ENCODE peak calls at places on chromosome 3, in four cellular contexts. G is body of pancreas, Y is lower leg skin, F is GM10248. Z is an unnamed sample.

GRCh38 chr3:53073553-53074365 is 27.9 kb upstream of the SFMBT1 start:
- DNase-seq in G (no peak), Y (no peak), F (no peak), Z (no peak)

GRCh38 chr3:156433138-156433537 is 121.8 kb downstream of the SSR3 start:
- DNase-seq in F (no peak), G (no peak), Y (no peak), Z (no peak)

GRCh38 chr3:75138345-75138744 is 523.9 kb upstream of the CNTN3 start:
- DNase-seq in Y (no peak), G (no peak), F (no peak), Z (no peak)

GRCh38 chr3:186538779-186539178 is 5.4 kb downstream of the CRYGS start:
- DNase-seq in Y (no peak), G (no peak), F (peak), Z (no peak)

GRCh38 chr3:27133062-27133461 is 236.1 kb downstream of the NEK10 start:
- DNase-seq in Y (no peak), G (no peak), F (no peak), Z (no peak)

GRCh38 chr3:42886294-42886822 is 10.7 kb upstream of the CYP8B1 start:
- DNase-seq in F (no peak), G (no peak), Y (no peak), Z (no peak)

GRCh38 chr3:134449277-134449676 is 36.5 kb downstream of the ANAPC13 start:
- DNase-seq in F (no peak), G (peak), Y (no peak), Z (no peak)

GRCh38 chr3:84439476-84439875 is 519.3 kb upstream of the CADM2 start:
- DNase-seq in Y (no peak), G (no peak), F (no peak), Z (no peak)

GRCh38 chr3:124850633-124851032 is 36.5 kb downstream of the ITGB5 start:
- DNase-seq in G (no peak), F (no peak), Y (no peak), Z (no peak)

GRCh38 chr3:12983326-12983725 is 89.9 kb downstream of the IQSEC1 start:
- DNase-seq in G (no peak), Y (no peak), F (no peak), Z (no peak)

GRCh38 chr3:126982522-126983175 is at the start of gene PLXNA1:
- DNase-seq in F (peak), G (peak), Y (peak), Z (peak)

GRCh38 chr3:189572249-189572648 is 58.9 kb upstream of the TP63 start:
- DNase-seq in Y (no peak), G (no peak), F (no peak), Z (no peak)

GRCh38 chr3:159832024-159832423 is 156.6 kb upstream of the IL12A start:
- DNase-seq in G (no peak), F (peak), Y (no peak), Z (no peak)

GRCh38 chr3:143327388-143327787 is 207.8 kb downstream of the CHST2 start:
- DNase-seq in Y (no peak), G (no peak), F (no peak), Z (no peak)

GRCh38 chr3:13161021-13161759 is 88.0 kb upstream of the IQSEC1 start:
- DNase-seq in G (no peak), Y (no peak), F (no peak), Z (no peak)

GRCh38 chr3:187987919-187988318 is 166.0 kb upstream of the LPP start:
- DNase-seq in Y (no peak), G (no peak), F (no peak), Z (no peak)

GRCh38 chr3:146968204-146968651 is 363.1 kb upstream of the PLSCR5 start:
- DNase-seq in G (no peak), Y (no peak), F (no peak), Z (no peak)

GRCh38 chr3:152353578-152353977 is 84.8 kb downstream of the MBNL1 start:
- DNase-seq in F (no peak), G (no peak), Y (no peak), Z (no peak)

GRCh38 chr3:30496496-30496966 is 109.9 kb upstream of the TGFBR2 start:
- DNase-seq in F (no peak), G (no peak), Y (peak), Z (no peak)

GRCh38 chr3:117548600-117548999 is 839.0 kb downstream of the TUSC7 start:
- DNase-seq in Y (no peak), G (no peak), F (no peak), Z (no peak)

GRCh38 chr3:68666409-68667193 is 265.7 kb downstream of the TAFA4 start:
- DNase-seq in Y (no peak), G (no peak), F (no peak), Z (no peak)

GRCh38 chr3:126131881-126132750 is 48.2 kb upstream of the SLC41A3 start:
- DNase-seq in F (no peak), G (peak), Y (no peak), Z (no peak)

GRCh38 chr3:145125307-145125706 is 1035.7 kb downstream of the PLOD2 start:
- DNase-seq in Y (no peak), F (no peak), G (no peak), Z (no peak)

GRCh38 chr3:51798561-51798960 is 19.5 kb upstream of the IQCF6 start:
- DNase-seq in Y (no peak), G (no peak), F (no peak), Z (no peak)

GRCh38 chr3:53729618-53730017 is 116.6 kb downstream of the CHDH start:
- DNase-seq in G (no peak), Y (no peak), F (no peak), Z (no peak)

GRCh38 chr3:181252626-181253025 is 263.1 kb upstream of the DNAJC19 start:
- DNase-seq in G (no peak), F (no peak), Y (no peak), Z (no peak)

GRCh38 chr3:155714295-155714718 is 30.6 kb downstream of the PLCH1 start:
- DNase-seq in G (peak), F (no peak), Y (no peak), Z (no peak)

GRCh38 chr3:86282106-86282787 is 708.7 kb downstream of the VGLL3 start:
- DNase-seq in F (no peak), Y (no peak), G (no peak), Z (no peak)

GRCh38 chr3:108346301-108346989 is 50.1 kb downstream of the HHLA2 start:
- DNase-seq in G (no peak), Y (no peak), F (no peak), Z (no peak)

DNA sequence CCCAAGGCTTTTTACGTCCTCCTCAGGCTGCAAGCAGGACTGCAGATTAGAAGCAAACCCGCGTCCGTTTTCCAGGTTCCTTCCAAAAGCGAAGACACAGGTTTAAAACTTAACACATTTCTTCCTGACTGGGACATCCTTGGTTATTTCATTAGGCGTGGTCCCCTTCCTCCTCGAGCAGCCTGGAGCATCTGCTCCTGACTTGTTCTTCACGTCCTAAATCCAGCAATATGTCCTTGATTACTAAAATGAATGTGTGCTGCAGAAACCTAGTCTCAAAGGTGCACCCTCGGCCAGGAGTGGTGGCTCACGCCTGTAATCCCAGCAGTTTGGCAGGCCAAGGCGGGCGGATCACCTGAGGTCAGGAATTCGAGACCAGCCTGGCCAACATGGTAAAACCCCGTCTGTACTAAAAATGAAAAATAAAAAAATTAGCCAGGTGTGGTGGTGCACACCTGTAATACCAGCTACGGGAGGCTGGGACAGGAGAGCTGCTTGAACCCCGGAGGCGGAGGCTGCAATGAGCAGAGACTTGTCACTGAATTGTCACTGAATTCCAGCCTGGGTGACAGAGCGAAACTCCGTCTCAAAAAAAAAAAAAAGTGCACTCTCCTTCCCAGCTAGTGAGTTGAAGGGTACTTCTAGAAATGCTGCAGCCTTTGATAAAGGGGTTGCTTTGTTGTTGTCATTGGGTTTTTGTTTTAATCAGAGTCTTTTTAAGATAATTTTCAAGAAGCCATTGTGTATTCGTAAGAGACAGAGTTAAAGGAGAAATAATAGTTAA is 853 bp upstream of the LRIG1 start:
- DNase-seq in G (peak), Y (no peak), F (no peak), Z (no peak)
- TF ChIP-seq CTCF in G (no peak), Y (no peak), F (no peak), Z (no peak)

GRCh38 chr3:852033-852432 is 240.8 kb upstream of the CNTN6 start:
- DNase-seq in G (no peak), Y (no peak), F (peak), Z (no peak)
- TF ChIP-seq CTCF in G (no peak), Y (no peak), F (peak), Z (no peak)

DNA sequence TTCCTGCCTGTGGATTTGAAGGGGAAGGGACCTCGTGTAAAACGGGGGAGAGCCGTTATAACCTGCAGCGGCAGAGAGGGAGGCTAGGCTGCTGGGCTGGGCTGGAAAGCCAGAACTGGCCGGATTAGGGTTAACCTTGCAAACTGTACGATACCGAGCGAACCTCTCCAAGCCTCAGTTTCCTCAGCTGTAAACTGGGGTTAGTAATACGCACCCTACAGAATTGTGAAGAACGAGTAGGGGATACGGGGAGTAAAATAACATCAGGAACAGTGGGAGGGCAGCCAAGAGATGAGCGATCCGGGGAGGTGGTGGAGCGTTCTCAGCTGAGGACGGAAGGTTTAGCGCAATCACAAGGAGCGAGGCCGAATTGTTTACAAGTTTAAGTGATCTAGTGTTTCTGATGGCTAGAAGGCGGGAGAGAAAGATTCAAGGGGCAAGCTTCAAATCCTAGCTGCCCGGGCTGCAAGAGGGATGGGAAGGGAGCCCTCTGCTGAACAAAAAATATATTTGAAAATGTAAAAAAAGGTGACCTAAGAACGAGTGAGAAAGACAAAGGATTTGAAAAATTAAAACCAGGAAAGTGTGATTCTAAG is 768 bp upstream of the SEMA5B start:
- DNase-seq in G (peak), F (peak), Y (peak), Z (peak)
- TF ChIP-seq CTCF in G (no peak), F (peak), Y (no peak), Z (no peak)

GRCh38 chr3:148879256-148879655 is 14.2 kb downstream of the CPA3 start:
- DNase-seq in Y (no peak), F (no peak), G (no peak), Z (no peak)

GRCh38 chr3:148883163-148883562 is 18.1 kb downstream of the CPA3 start:
- DNase-seq in Y (no peak), G (peak), F (no peak), Z (no peak)

GRCh38 chr3:148881286-148881685 is 16.2 kb downstream of the CPA3 start:
- DNase-seq in Y (no peak), G (no peak), F (no peak), Z (no peak)

GRCh38 chr3:148882288-148882687 is 17.2 kb downstream of the CPA3 start:
- DNase-seq in Y (no peak), G (peak), F (no peak), Z (no peak)

DNA sequence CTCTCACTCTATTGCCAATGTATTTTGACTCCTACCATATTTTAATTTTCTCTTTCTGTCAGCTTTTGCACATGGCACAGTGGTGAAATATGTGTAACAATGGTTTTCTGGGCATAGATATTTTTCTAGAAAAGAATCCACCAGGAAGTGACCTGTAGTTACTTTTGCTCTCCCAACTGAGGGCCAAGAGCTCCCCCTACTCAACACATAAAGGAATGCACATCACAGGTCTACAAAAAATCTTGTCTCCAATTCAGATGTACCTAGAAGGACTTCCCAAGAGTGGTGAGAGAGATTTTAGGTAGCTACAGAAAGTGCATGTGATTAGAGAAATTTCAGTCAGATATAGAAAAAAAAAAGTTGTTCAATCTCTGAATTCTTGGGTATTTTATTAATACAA is 15.6 kb downstream of the CPA3 start:
- DNase-seq in Y (no peak), G (peak), F (no peak), Z (no peak)
- TF ChIP-seq CTCF in Y (no peak), G (no peak), F (no peak), Z (no peak)

GRCh38 chr3:48472923-48473616 is 26.5 kb downstream of the ATRIP start:
- DNase-seq in G (peak), F (peak), Y (peak), Z (peak)
- TF ChIP-seq CTCF in G (no peak), F (peak), Y (no peak), Z (no peak)

GRCh38 chr3:161142486-161142885 is 37.3 kb upstream of the B3GALNT1 start:
- DNase-seq in G (no peak), Y (no peak), F (no peak), Z (no peak)

GRCh38 chr3:161137260-161137659 is 32.1 kb upstream of the B3GALNT1 start:
- DNase-seq in F (no peak), G (no peak), Y (no peak), Z (no peak)

GRCh38 chr3:161139686-161140085 is 34.5 kb upstream of the B3GALNT1 start:
- DNase-seq in G (no peak), Y (no peak), F (no peak), Z (no peak)
- TF ChIP-seq CTCF in G (no peak), Y (no peak), F (no peak), Z (no peak)

GRCh38 chr3:23726811-23727548 is 78.8 kb upstream of the UBE2E1 start:
- DNase-seq in F (no peak), G (no peak), Y (no peak), Z (no peak)
- TF ChIP-seq CTCF in F (no peak), G (no peak), Y (no peak), Z (no peak)

GRCh38 chr3:16841906-16842709 is 42.6 kb upstream of the PLCL2 start:
- DNase-seq in Y (peak), F (peak), G (peak), Z (no peak)

GRCh38 chr3:16842710-16843270 is 42.0 kb upstream of the PLCL2 start:
- DNase-seq in G (no peak), F (no peak), Y (no peak), Z (no peak)

GRCh38 chr3:16839271-16840110 is 45.3 kb upstream of the PLCL2 start:
- DNase-seq in G (no peak), F (no peak), Y (no peak), Z (no peak)

GRCh38 chr3:16840111-16840444 is 44.7 kb upstream of the PLCL2 start:
- DNase-seq in G (no peak), Y (no peak), F (no peak), Z (no peak)

DNA sequence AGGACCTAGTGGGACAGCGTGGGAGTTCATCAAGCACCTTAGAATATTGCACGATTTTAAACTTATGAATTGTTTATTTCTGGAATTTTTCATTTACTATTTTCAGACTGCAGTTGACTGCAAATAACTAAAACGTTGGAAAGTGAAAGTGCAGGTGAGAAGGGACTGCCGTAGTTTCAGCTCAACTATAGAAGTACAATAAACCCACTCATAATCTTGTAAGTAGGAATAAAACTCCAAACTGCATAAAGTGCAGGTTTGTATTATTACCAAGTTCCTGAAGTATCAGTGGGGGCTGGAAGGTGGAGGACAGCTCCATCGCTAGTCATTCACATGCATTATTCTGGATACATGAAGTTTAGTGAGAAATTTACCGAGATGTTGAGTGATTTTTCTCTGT is 43.4 kb upstream of the PLCL2 start:
- DNase-seq in F (no peak), G (no peak), Y (no peak), Z (no peak)
- TF ChIP-seq CTCF in F (no peak), G (no peak), Y (no peak), Z (no peak)

GRCh38 chr3:185457376-185457775 is 41.5 kb downstream of the TMEM41A start:
- DNase-seq in F (no peak), G (no peak), Y (no peak), Z (no peak)

GRCh38 chr3:185460283-185460682 is 38.6 kb downstream of the TMEM41A start:
- DNase-seq in Y (no peak), F (no peak), G (no peak), Z (no peak)

GRCh38 chr3:185460719-185461350 is 38.0 kb downstream of the TMEM41A start:
- DNase-seq in G (no peak), Y (no peak), F (peak), Z (no peak)

DNA sequence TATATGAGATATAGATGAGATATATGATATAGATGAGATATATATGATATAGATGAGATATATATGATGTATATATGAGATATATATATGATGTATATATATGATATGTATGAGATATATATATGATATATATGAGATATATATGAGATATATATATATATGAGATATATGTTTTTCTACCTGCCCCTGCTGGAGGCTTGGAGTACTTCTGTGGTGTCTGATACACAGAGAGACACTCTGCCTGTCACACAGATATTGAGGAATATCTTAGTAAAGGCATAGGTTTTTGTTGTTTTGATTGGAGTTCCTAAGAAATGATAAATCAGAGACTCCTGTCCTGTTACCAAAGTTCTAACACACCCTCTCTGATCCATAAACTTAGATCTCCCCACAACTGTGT is 43.0 kb downstream of the TMEM41A start:
- DNase-seq in G (no peak), F (no peak), Y (no peak), Z (no peak)
- TF ChIP-seq CTCF in G (no peak), F (no peak), Y (no peak), Z (no peak)

DNA sequence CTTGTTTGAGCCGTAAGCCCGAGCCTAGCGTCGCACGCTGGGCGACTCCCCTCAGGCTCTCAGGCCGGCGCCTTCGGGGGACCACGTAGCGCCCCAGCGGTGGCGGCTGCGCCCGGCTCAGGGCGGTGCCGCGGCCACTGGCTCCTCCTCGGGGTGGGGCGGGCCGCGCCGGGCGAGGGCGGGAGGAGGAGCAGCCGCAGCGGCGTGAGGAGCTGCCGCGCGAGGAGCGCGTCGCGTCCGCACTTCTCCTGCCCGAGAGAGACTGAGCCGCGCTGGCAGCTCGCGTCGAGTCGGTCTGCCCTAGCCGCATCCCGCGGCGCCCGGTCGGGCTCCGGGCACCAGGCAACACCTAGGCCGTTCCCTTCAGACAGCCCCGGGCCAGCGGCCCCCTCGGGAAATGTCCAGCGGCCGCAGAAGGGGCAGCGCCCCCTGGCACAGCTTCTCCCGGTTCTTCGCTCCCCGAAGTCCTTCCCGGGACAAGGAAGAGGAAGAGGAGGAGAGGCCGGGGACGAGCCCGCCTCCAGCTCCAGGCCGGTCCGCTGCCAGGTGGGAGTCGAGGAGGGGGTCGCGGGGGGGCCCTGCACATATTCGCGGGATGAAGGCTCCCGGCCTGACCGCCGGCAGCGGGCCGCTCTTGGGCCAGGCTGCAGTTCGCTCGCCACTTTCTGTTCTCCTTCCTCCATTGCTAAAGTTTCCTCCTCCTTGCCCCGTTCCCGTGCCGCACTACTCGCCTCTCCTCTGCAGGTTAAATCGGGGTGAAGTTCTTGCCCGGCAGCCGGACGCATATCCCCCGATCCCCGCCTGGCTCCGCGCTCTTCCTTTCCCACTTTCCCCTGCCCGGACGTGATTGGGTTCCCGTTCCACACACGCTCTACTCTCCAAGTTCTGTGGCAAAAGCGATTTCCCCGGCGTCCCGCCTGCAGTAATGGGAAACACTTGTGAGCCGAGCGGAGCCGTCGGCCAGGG is at the start of gene CRYBG3:
- DNase-seq in F (peak), G (peak), Y (peak), Z (peak)
- TF ChIP-seq CTCF in F (peak), G (no peak), Y (no peak), Z (no peak)